ENCODE peak calls at places on chromosomes 13 and 19, in four cellular contexts. Q is psoas muscle, M is mammary epithelial cell, K is IMR-90. G is an unnamed sample. For H3K36me3, the result is how much of the 10 kb centered on the place peaks cover.

GRCh38 chr19:11088508-11089253 is 582 bp upstream of the LDLR start:
- DNase-seq in Q (no peak), M (no peak), K (no peak), G (no peak)

GRCh38 chr19:39372047-39372802 is 18.7 kb downstream of the PAF1 start:
- DNase-seq in Q (peak), M (peak), K (peak), G (peak)

GRCh38 chr13:25394661-25395060 is 22.9 kb downstream of the ATP8A2 start:
- DNase-seq in Q (no peak), M (no peak), K (no peak), G (no peak)

GRCh38 chr19:21586341-21587116 is 81.1 kb downstream of the ZNF429 start:
- DNase-seq in Q (peak), M (no peak), K (no peak), G (no peak)

GRCh38 chr19:17259118-17259780 is 5.3 kb downstream of the USHBP1 start:
- DNase-seq in Q (no peak), M (peak), K (no peak), G (no peak)

GRCh38 chr19:41415154-41415571 is 12.0 kb downstream of the B3GNT8 start:
- DNase-seq in Q (peak), M (no peak), K (no peak), G (no peak)

GRCh38 chr13:39612023-39612637 is 9.1 kb upstream of the LHFPL6 start:
- DNase-seq in Q (peak), M (peak), K (peak), G (peak)

GRCh38 chr13:21326155-21327030 is 132.7 kb downstream of the ZDHHC20 start:
- DNase-seq in Q (no peak), M (peak), K (peak), G (peak)

GRCh38 chr19:29845576-29846176 is 33.9 kb downstream of the CCNE1 start:
- DNase-seq in Q (no peak), M (peak), K (peak), G (peak)

GRCh38 chr13:26220575-26220974 is 1.5 kb downstream of the RNF6 start:
- DNase-seq in Q (no peak), M (peak), K (peak), G (peak)

GRCh38 chr19:294819-295686 is 3.9 kb upstream of the PLPP2 start:
- DNase-seq in Q (no peak), M (no peak), K (peak), G (peak)

GRCh38 chr19:17879466-17879865 is 7.7 kb downstream of the SLC5A5 start:
- DNase-seq in Q (no peak), M (no peak), K (no peak), G (no peak)

GRCh38 chr13:109126973-109127615 is 497.7 kb downstream of the MYO16 start:
- DNase-seq in Q (no peak), M (no peak), K (no peak), G (no peak)

GRCh38 chr13:97174638-97175037 is 47.5 kb upstream of the MBNL2 start:
- DNase-seq in Q (no peak), M (peak), K (no peak), G (no peak)

GRCh38 chr19:2099937-2100718 is 3.4 kb downstream of the IZUMO4 start:
- DNase-seq in Q (no peak), M (no peak), K (no peak), G (no peak)
- H3K36me3 ChIP-seq in Q (under half), M (under half), K (under half), G (under half)

GRCh38 chr13:23467048-23467931 is 33.8 kb upstream of the SACS start:
- DNase-seq in Q (no peak), M (no peak), K (peak), G (no peak)
- TF ChIP-seq CTCF in Q (no peak), M (no peak), K (no peak), G (no peak)

GRCh38 chr13:110426745-110427144 is 119.7 kb downstream of the COL4A2 start:
- DNase-seq in Q (no peak), M (no peak), K (no peak), G (no peak)
- H3K36me3 ChIP-seq in Q (under half), M (under half), K (under half), G (half or more)

GRCh38 chr19:13022859-13023636 is 27.8 kb downstream of the NFIX start:
- DNase-seq in Q (peak), M (peak), K (peak), G (peak)
- TF ChIP-seq CTCF in Q (no peak), M (no peak), K (no peak), G (no peak)

DNA sequence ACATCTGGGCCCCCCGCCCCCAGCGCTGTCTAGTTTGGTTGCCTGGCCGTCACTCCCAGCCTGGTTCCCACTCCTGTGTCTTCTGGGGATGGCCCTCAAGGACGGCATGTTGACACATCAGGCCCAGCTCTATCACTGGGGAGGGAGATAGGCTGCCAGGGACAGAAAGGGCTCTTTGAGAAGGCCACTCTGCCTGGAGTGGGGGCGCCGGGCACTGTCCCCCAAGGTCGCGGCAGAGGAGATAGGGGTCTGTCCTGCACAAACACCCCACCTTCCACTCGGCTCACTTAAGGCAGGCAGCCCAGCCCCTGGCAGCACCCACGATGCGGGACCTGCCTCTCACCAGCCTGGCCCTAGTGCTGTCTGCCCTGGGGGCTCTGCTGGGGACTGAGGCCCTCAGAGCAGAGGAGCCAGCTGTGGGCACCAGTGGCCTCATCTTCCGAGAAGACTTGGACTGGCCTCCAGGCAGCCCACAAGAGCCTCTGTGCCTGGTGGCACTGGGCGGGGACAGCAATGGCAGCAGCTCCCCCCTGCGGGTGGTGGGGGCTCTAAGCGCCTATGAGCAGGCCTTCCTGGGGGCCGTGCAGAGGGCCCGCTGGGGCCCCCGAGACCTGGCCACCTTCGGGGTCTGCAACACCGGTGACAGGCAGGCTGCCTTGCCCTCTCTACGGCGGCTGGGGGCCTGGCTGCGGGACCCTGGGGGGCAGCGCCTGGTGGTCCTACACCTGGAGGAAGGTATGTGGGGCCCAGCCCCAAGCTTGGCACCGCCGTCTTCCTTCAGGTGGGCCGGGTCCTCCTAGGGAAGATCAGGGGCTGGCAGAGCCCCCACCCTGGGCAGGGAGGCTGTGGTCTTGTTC is at the start of gene AMH:
- DNase-seq in Q (no peak), M (no peak), K (no peak), G (no peak)
- H3K36me3 ChIP-seq in Q (under half), M (under half), K (under half), G (under half)

GRCh38 chr13:103099894-103100293 is 33.7 kb upstream of the SLC10A2 start:
- DNase-seq in Q (no peak), M (peak), K (no peak), G (no peak)

GRCh38 chr13:103098535-103098934 is 32.3 kb upstream of the SLC10A2 start:
- DNase-seq in Q (no peak), M (no peak), K (no peak), G (no peak)

GRCh38 chr13:103101500-103101899 is 35.3 kb upstream of the SLC10A2 start:
- DNase-seq in Q (no peak), M (no peak), K (no peak), G (no peak)

GRCh38 chr13:103100795-103101194 is 34.6 kb upstream of the SLC10A2 start:
- DNase-seq in Q (no peak), M (peak), K (no peak), G (no peak)

DNA sequence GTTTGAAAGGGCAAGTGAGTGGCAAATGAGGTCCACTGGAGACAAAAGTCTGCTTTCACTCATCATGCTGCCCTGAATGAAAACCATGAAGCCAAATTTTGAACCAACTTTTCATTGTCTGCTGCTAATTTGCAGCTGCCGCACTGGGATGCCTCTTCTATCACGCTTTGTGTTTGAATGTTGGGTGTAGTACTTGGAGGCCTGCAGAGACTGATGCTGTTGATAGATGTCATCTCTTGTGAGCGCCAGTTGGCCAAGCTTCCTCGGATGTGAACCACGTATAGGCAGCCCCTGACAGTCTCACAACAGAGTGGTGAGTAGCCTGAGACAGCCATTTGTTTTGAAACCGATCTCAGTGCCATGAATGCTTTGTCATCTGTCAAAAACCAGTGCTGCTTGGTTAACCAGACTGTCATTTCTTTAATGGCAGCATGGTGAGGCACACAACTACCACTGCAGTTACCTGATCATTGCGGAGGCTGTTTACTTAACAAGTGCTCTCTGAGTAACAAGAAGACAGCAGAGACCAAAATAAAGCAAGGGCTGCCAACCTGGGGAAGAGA is 31.2 kb upstream of the SLC10A2 start:
- DNase-seq in Q (no peak), M (no peak), K (no peak), G (no peak)
- TF ChIP-seq CTCF in Q (no peak), M (no peak), K (no peak), G (no peak)

GRCh38 chr19:15368798-15369593 is 10.6 kb downstream of the AKAP8 start:
- DNase-seq in Q (no peak), M (no peak), K (no peak), G (no peak)
- H3K36me3 ChIP-seq in Q (under half), M (under half), K (half or more), G (half or more)

GRCh38 chr19:54889566-54889965 is 15.5 kb downstream of the FCAR start:
- DNase-seq in Q (no peak), M (no peak), K (no peak), G (no peak)
- TF ChIP-seq CTCF in Q (no peak), M (no peak), K (no peak), G (no peak)

GRCh38 chr19:58203814-58204475 is 21.1 kb downstream of the ZNF274 start:
- DNase-seq in Q (no peak), M (no peak), K (no peak), G (no peak)
- H3K36me3 ChIP-seq in Q (under half), M (under half), K (half or more), G (half or more)

GRCh38 chr13:41649659-41650058 is 192.3 kb downstream of the RGCC start:
- DNase-seq in Q (no peak), M (no peak), K (peak), G (peak)
- TF ChIP-seq CTCF in Q (peak), M (peak), K (peak), G (peak)